ENCODE peak calls at places on chromosomes 6 and 20, in six cellular contexts. B, F, J, D, M and T are unnamed samples.

GRCh38 chr20:25033250-25033940 is 24.5 kb downstream of the ACSS1 start:
- DNase-seq in B (no peak), F (no peak), J (no peak), D (no peak), M (no peak), T (no peak)

GRCh38 chr6:3247255-3248146 is 11.2 kb upstream of the PSMG4 start:
- DNase-seq in B (peak), F (no peak), J (peak), D (peak), M (peak), T (no peak)

GRCh38 chr6:9612489-9612888 is 802.4 kb downstream of the TFAP2A start:
- DNase-seq in B (no peak), F (no peak), J (no peak), D (peak), M (no peak), T (no peak)

GRCh38 chr20:20710847-20711315 is 1.6 kb downstream of the RALGAPA2 start:
- DNase-seq in B (no peak), F (no peak), J (peak), D (no peak), M (no peak), T (no peak)

GRCh38 chr20:47984437-47984836 is 199.2 kb upstream of the SULF2 start:
- DNase-seq in B (no peak), F (no peak), J (no peak), D (no peak), M (no peak), T (no peak)

GRCh38 chr20:43750774-43751166 is 24.0 kb upstream of the GTSF1L start:
- DNase-seq in B (no peak), F (no peak), J (no peak), D (no peak), M (no peak), T (no peak)

GRCh38 chr6:148869589-148869988 is 122.8 kb downstream of the UST start:
- DNase-seq in B (peak), F (no peak), J (no peak), D (peak), M (peak), T (no peak)

GRCh38 chr6:39923394-39923793 is 10.9 kb downstream of the MOCS1 start:
- DNase-seq in B (no peak), F (no peak), J (peak), D (no peak), M (no peak), T (no peak)

GRCh38 chr20:22462975-22463914 is 121.1 kb downstream of the FOXA2 start:
- DNase-seq in B (no peak), F (no peak), J (no peak), D (no peak), M (peak), T (no peak)

GRCh38 chr6:87799651-87800050 is 97.6 kb upstream of the AKIRIN2 start:
- DNase-seq in B (no peak), F (no peak), J (no peak), D (no peak), M (no peak), T (peak)

GRCh38 chr6:160349837-160350236 is 1.7 kb downstream of the SLC22A3 start:
- DNase-seq in B (no peak), F (no peak), J (no peak), D (no peak), M (no peak), T (no peak)

GRCh38 chr6:43639984-43640800 is 4.6 kb downstream of the MAD2L1BP start:
- DNase-seq in B (no peak), F (no peak), J (no peak), D (no peak), M (no peak), T (no peak)

GRCh38 chr6:50333696-50334095 is 284.0 kb upstream of the DEFB112 start:
- DNase-seq in B (no peak), F (no peak), J (no peak), D (no peak), M (no peak), T (no peak)

GRCh38 chr20:62741191-62741676 is 32.6 kb downstream of the NTSR1 start:
- DNase-seq in B (no peak), F (no peak), J (no peak), D (no peak), M (no peak), T (no peak)

GRCh38 chr20:10576411-10576810 is 97.4 kb downstream of the JAG1 start:
- DNase-seq in B (no peak), F (no peak), J (no peak), D (no peak), M (peak), T (no peak)

GRCh38 chr20:10580700-10581099 is 93.1 kb downstream of the JAG1 start:
- DNase-seq in B (no peak), F (no peak), J (no peak), D (no peak), M (no peak), T (no peak)

GRCh38 chr20:10577648-10578047 is 96.2 kb downstream of the JAG1 start:
- DNase-seq in B (no peak), F (no peak), J (no peak), D (no peak), M (no peak), T (no peak)

GRCh38 chr20:10579942-10580341 is 93.9 kb downstream of the JAG1 start:
- DNase-seq in B (no peak), F (no peak), J (no peak), D (no peak), M (no peak), T (no peak)

GRCh38 chr20:10578607-10579006 is 95.2 kb downstream of the JAG1 start:
- DNase-seq in B (no peak), F (no peak), J (no peak), D (peak), M (peak), T (no peak)
- H3K4me3 ChIP-seq in B (no peak), F (no peak), J (no peak), D (no peak), M (no peak), T (no peak)

GRCh38 chr6:153160221-153160620 is 29.1 kb upstream of the RGS17 start:
- DNase-seq in B (no peak), F (no peak), J (no peak), D (peak), M (no peak), T (no peak)
- H3K4me3 ChIP-seq in B (no peak), F (no peak), J (no peak), D (no peak), M (no peak), T (no peak)

GRCh38 chr6:96211341-96211740 is 195.6 kb downstream of the FUT9 start:
- DNase-seq in B (no peak), F (no peak), J (no peak), D (no peak), M (no peak), T (no peak)

GRCh38 chr6:96212076-96212475 is 196.3 kb downstream of the FUT9 start:
- DNase-seq in B (no peak), F (no peak), J (no peak), D (no peak), M (no peak), T (no peak)

DNA sequence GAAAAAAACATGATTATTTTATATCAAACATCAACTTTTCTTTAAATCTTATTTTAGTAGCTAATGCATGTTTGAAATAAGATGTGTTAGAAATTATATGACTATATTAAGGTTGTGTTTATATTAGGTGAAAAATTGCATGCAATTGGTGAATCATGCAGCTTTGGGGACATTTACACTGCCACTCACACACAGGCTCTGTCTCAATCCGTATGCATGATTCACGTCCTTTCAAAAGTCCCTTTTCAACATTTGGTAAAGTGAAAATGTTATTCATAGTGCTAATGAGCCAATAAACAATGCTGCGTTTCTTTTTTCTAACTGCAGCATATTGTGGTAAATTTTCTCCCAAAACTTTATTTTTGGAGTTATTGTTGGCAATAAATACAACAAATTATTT is 198.0 kb downstream of the FUT9 start:
- DNase-seq in B (no peak), F (no peak), J (no peak), D (no peak), M (no peak), T (no peak)
- H3K4me3 ChIP-seq in B (no peak), F (no peak), J (no peak), D (no peak), M (no peak), T (no peak)

GRCh38 chr20:32012159-32012682 is 2.0 kb downstream of the CCM2L start:
- DNase-seq in B (no peak), F (no peak), J (no peak), D (no peak), M (no peak), T (no peak)
- H3K4me3 ChIP-seq in B (no peak), F (no peak), J (no peak), D (no peak), M (no peak), T (no peak)

GRCh38 chr6:27694547-27694874 is 217.7 kb downstream of the OR2B2 start:
- DNase-seq in B (no peak), F (no peak), J (no peak), D (no peak), M (no peak), T (no peak)
- H3K4me3 ChIP-seq in B (no peak), F (peak), J (peak), D (no peak), M (no peak), T (peak)

DNA sequence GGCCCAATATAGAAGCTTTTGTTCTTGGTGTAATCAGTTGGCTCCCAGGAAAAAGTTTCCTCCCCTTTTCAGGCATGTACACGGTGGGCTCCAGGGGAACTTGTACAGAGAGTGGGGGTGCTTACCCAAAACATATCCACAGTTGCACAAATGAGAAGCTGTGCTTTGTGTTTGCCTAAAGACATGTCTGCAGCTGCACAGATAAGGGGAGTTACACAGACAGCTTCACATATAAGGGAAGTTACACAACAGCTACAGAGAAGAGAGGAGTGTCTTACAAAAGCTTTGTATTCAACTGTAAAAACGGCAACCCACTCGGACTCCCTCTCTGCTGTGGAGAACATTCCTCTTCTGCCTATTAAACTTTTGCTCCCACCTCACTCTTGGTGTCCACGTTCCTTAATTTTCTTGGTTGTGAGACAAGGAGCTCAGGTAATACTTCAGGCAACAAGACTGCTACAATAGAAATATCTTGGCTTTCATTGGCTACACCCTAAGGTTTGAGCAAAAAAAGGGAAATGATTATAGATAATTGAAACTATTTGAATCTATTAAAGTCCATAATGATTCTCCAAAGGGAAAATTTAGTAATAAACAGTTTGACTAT is 7.4 kb upstream of the PNRC1 start:
- DNase-seq in B (no peak), F (no peak), J (no peak), D (no peak), M (no peak), T (no peak)
- H3K4me3 ChIP-seq in B (no peak), F (no peak), J (no peak), D (no peak), M (no peak), T (no peak)

DNA sequence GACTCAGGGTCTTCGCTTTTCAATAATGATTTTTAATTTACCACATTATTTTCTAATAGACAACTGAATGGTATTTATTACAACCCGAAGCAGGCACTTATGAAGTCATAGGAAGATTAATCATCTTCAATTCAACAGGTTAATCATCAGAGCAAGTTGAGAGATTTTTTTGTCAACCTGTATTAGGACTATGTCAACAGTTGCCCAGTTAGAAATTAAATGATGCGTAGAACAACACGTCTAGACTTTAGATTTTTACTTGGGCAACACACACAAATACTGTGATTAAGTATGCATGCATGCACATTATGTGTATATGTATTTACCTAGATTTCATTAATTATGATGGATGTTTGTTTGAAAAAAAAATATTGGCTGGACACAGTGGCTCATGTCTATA is 4.3 kb downstream of the ILRUN start:
- DNase-seq in B (no peak), F (no peak), J (no peak), D (no peak), M (no peak), T (no peak)
- H3K4me3 ChIP-seq in B (no peak), F (no peak), J (no peak), D (no peak), M (no peak), T (no peak)

GRCh38 chr20:51012357-51012756 is 10.6 kb downstream of the KCNG1 start:
- DNase-seq in B (no peak), F (no peak), J (no peak), D (no peak), M (no peak), T (no peak)
- H3K4me3 ChIP-seq in B (no peak), F (no peak), J (no peak), D (no peak), M (no peak), T (no peak)

DNA sequence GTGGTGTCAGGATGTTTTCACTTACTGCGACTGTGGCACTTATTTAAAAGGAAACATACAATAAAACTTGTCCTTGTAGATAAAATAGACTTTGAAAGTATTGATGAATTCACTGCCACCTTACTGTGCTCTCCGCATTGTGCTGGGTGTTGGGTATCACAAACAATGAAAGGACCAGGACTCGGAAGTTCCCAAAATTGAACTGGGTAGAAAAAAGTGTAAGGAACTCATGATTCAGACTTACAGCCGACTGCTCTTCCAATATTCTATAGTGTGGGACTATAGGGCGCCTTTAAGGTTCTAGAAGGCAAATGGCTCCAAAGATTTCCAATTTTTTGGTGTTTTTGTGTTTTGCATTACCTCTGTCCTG is 32.0 kb upstream of the ID4 start:
- DNase-seq in B (no peak), F (no peak), J (no peak), D (peak), M (peak), T (no peak)
- H3K4me3 ChIP-seq in B (peak), F (no peak), J (peak), D (peak), M (peak), T (no peak)

DNA sequence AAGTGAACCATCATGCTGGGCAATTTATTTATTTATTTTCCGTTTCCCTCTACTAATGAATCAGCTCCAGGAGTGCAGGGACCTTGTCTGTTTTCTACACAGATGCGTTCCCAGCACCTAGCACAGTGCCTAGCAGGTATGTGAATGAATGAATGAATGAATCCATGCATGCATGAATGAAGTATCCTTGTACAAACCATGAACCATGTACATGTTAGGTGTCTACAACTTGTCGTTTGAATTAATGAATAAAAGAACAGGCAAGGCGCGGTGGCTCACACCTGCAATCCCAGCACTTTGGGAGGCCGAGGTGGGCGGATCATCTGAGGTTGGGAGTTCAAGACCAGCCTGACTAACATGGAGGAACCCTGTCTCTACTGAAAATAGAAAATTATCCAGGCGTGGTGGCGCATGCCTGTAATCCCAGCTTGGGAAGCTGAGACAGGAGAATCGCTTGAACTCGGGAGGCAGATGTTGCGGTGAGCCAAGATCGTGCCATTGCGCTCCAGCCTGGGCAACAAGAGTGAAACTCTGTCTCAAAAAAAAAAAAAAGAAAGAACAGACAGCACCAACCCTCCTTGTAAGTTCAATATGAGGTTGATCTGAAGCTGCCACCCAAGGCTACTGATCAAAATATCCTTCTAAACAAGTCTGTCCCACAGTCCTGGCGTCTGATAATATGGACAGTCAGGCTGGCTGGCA is 27.3 kb upstream of the SLC9A8 start:
- DNase-seq in B (no peak), F (no peak), J (no peak), D (no peak), M (no peak), T (no peak)
- H3K4me3 ChIP-seq in B (no peak), F (no peak), J (no peak), D (no peak), M (no peak), T (no peak)